ENCODE peak calls at places on chromosomes 12 and 14, in five cellular contexts. One of them, this sample, is unnamed.

GRCh38 chr12:52395761-52396434 is 10.2 kb downstream of the KRT82 start:
- DNase-seq in A172: no peak
- DNase-seq in coronary artery: no peak
- DNase-seq in activated CD4-positive, alpha-beta T cell treated with anti-CD3 and anti-CD28 coated beads for 48 hours: peak; percentile 41
- DNase-seq in activated T-helper 9 cell treated with anti-CD3 and anti-CD28 coated beads, Interleukin-2, amount 50 U/mL, for 16 hours: no peak
- DNase-seq in this sample: peak; percentile 70

GRCh38 chr12:42213023-42213422 is 25.0 kb downstream of the YAF2 start:
- DNase-seq in coronary artery: no peak
- DNase-seq in activated CD4-positive, alpha-beta T cell treated with anti-CD3 and anti-CD28 coated beads for 48 hours: no peak
- DNase-seq in A172: no peak
- DNase-seq in activated T-helper 9 cell treated with anti-CD3 and anti-CD28 coated beads, Interleukin-2, amount 50 U/mL, for 16 hours: no peak
- DNase-seq in this sample: no peak

GRCh38 chr12:51766067-51766466 is 82.5 kb downstream of the FIGNL2 start:
- DNase-seq in coronary artery: no peak
- DNase-seq in A172: no peak
- DNase-seq in activated CD4-positive, alpha-beta T cell treated with anti-CD3 and anti-CD28 coated beads for 48 hours: no peak
- DNase-seq in activated T-helper 9 cell treated with anti-CD3 and anti-CD28 coated beads, Interleukin-2, amount 50 U/mL, for 16 hours: no peak
- DNase-seq in this sample: no peak

GRCh38 chr14:55131782-55132181 is 2.7 kb downstream of the LGALS3 start:
- DNase-seq in activated CD4-positive, alpha-beta T cell treated with anti-CD3 and anti-CD28 coated beads for 48 hours: no peak
- DNase-seq in coronary artery: no peak
- DNase-seq in activated T-helper 9 cell treated with anti-CD3 and anti-CD28 coated beads, Interleukin-2, amount 50 U/mL, for 16 hours: no peak
- DNase-seq in A172: no peak
- DNase-seq in this sample: no peak

GRCh38 chr12:10140001-10140400 is 10.0 kb upstream of the CLEC7A start:
- DNase-seq in activated T-helper 9 cell treated with anti-CD3 and anti-CD28 coated beads, Interleukin-2, amount 50 U/mL, for 16 hours: no peak
- DNase-seq in A172: peak; percentile 51
- DNase-seq in coronary artery: no peak
- DNase-seq in activated CD4-positive, alpha-beta T cell treated with anti-CD3 and anti-CD28 coated beads for 48 hours: peak; percentile 48
- DNase-seq in this sample: no peak

GRCh38 chr14:64636980-64637429 is 67.2 kb upstream of the PLEKHG3 start:
- DNase-seq in activated T-helper 9 cell treated with anti-CD3 and anti-CD28 coated beads, Interleukin-2, amount 50 U/mL, for 16 hours: no peak
- DNase-seq in A172: no peak
- DNase-seq in activated CD4-positive, alpha-beta T cell treated with anti-CD3 and anti-CD28 coated beads for 48 hours: no peak
- DNase-seq in coronary artery: no peak
- DNase-seq in this sample: no peak

GRCh38 chr14:55438066-55438683 is 2.2 kb downstream of the TBPL2 start:
- DNase-seq in activated T-helper 9 cell treated with anti-CD3 and anti-CD28 coated beads, Interleukin-2, amount 50 U/mL, for 16 hours: no peak
- DNase-seq in activated CD4-positive, alpha-beta T cell treated with anti-CD3 and anti-CD28 coated beads for 48 hours: peak; percentile 36
- DNase-seq in A172: peak; percentile 37
- DNase-seq in coronary artery: no peak
- DNase-seq in this sample: no peak

GRCh38 chr12:49936895-49937294 is 13.6 kb upstream of the AQP2 start:
- DNase-seq in activated CD4-positive, alpha-beta T cell treated with anti-CD3 and anti-CD28 coated beads for 48 hours: no peak
- DNase-seq in A172: no peak
- DNase-seq in activated T-helper 9 cell treated with anti-CD3 and anti-CD28 coated beads, Interleukin-2, amount 50 U/mL, for 16 hours: no peak
- DNase-seq in coronary artery: no peak
- DNase-seq in this sample: no peak

GRCh38 chr12:45329238-45329637 is 113.3 kb downstream of the ANO6 start:
- DNase-seq in coronary artery: no peak
- DNase-seq in activated T-helper 9 cell treated with anti-CD3 and anti-CD28 coated beads, Interleukin-2, amount 50 U/mL, for 16 hours: no peak
- DNase-seq in activated CD4-positive, alpha-beta T cell treated with anti-CD3 and anti-CD28 coated beads for 48 hours: no peak
- DNase-seq in A172: no peak
- DNase-seq in this sample: no peak

GRCh38 chr12:45235087-45236025 is 19.5 kb downstream of the ANO6 start:
- DNase-seq in activated T-helper 9 cell treated with anti-CD3 and anti-CD28 coated beads, Interleukin-2, amount 50 U/mL, for 16 hours: no peak
- DNase-seq in A172: peak; percentile 81
- DNase-seq in coronary artery: no peak
- DNase-seq in activated CD4-positive, alpha-beta T cell treated with anti-CD3 and anti-CD28 coated beads for 48 hours: peak; percentile 9
- DNase-seq in this sample: no peak

GRCh38 chr14:73758392-73759182 is 44.4 kb upstream of the PNMA1 start:
- DNase-seq in activated T-helper 9 cell treated with anti-CD3 and anti-CD28 coated beads, Interleukin-2, amount 50 U/mL, for 16 hours: peak; percentile 68
- DNase-seq in A172: peak; percentile 56
- DNase-seq in coronary artery: no peak
- DNase-seq in activated CD4-positive, alpha-beta T cell treated with anti-CD3 and anti-CD28 coated beads for 48 hours: peak; percentile 86
- DNase-seq in this sample: peak; percentile 88

GRCh38 chr14:89058707-89059106 is 234.3 kb downstream of the TTC8 start:
- DNase-seq in activated T-helper 9 cell treated with anti-CD3 and anti-CD28 coated beads, Interleukin-2, amount 50 U/mL, for 16 hours: no peak
- DNase-seq in coronary artery: no peak
- DNase-seq in activated CD4-positive, alpha-beta T cell treated with anti-CD3 and anti-CD28 coated beads for 48 hours: no peak
- DNase-seq in A172: no peak
- DNase-seq in this sample: no peak

GRCh38 chr14:104392396-104393198 is 187.0 kb upstream of the C14orf180 start:
- DNase-seq in activated CD4-positive, alpha-beta T cell treated with anti-CD3 and anti-CD28 coated beads for 48 hours: no peak
- DNase-seq in coronary artery: peak; percentile 66
- DNase-seq in activated T-helper 9 cell treated with anti-CD3 and anti-CD28 coated beads, Interleukin-2, amount 50 U/mL, for 16 hours: no peak
- DNase-seq in A172: no peak
- DNase-seq in this sample: peak; percentile 63

GRCh38 chr12:104182144-104182543 is 33.4 kb upstream of the TXNRD1 start:
- DNase-seq in activated CD4-positive, alpha-beta T cell treated with anti-CD3 and anti-CD28 coated beads for 48 hours: no peak
- DNase-seq in coronary artery: peak; percentile 89
- DNase-seq in A172: no peak
- DNase-seq in activated T-helper 9 cell treated with anti-CD3 and anti-CD28 coated beads, Interleukin-2, amount 50 U/mL, for 16 hours: no peak
- DNase-seq in this sample: no peak

This sample was measured in cardiac septum.